ENCODE peak calls at places on chromosomes 12 and 14, in six cellular contexts. C is GM18507, E is AG08395, F is lower leg skin, D is HCT116, K is omental fat pad. T is an unnamed sample.

GRCh38 chr12:16524378-16524777 is 81.6 kb downstream of the LMO3 start:
- DNase-seq in C (no peak), D (peak), K (no peak), F (no peak), E (no peak), T (no peak)

GRCh38 chr14:99146991-99147740 is 124.8 kb downstream of the BCL11B start:
- DNase-seq in F (no peak), K (no peak), C (no peak), D (no peak), E (no peak), T (no peak)

GRCh38 chr14:101039031-101039754 is 135.7 kb upstream of the RTL1 start:
- DNase-seq in C (no peak), E (no peak), F (no peak), D (no peak), K (no peak), T (no peak)

GRCh38 chr14:59330455-59330854 is 134.7 kb downstream of the GPR135 start:
- DNase-seq in D (no peak), K (no peak), C (peak), E (no peak), F (no peak), T (peak)

GRCh38 chr14:79911762-79912161 is 299.5 kb downstream of the DIO2 start:
- DNase-seq in E (no peak), F (no peak), C (no peak), D (no peak), K (no peak), T (no peak)

GRCh38 chr12:64587447-64587846 is 22.8 kb upstream of the RASSF3 start:
- DNase-seq in F (no peak), D (no peak), C (no peak), K (no peak), E (no peak), T (no peak)

GRCh38 chr14:88727057-88727456 is 65.7 kb downstream of the EML5 start:
- DNase-seq in F (no peak), C (no peak), K (no peak), D (no peak), E (no peak), T (no peak)

GRCh38 chr12:117023998-117024960 is 74.9 kb downstream of the TESC start:
- DNase-seq in F (no peak), K (no peak), E (no peak), D (no peak), C (no peak), T (no peak)

GRCh38 chr12:118035194-118036041 is 18.9 kb downstream of the RFC5 start:
- DNase-seq in E (peak), D (no peak), K (no peak), C (no peak), F (no peak), T (peak)

GRCh38 chr12:68578765-68579164 is 31.9 kb upstream of the RAP1B start:
- DNase-seq in C (no peak), K (no peak), F (no peak), E (no peak), D (no peak), T (no peak)

GRCh38 chr14:85063747-85064146 is 466.2 kb upstream of the FLRT2 start:
- DNase-seq in E (no peak), K (no peak), D (no peak), C (no peak), F (no peak), T (no peak)

GRCh38 chr12:68610435-68611093 is at the start of gene RAP1B:
- DNase-seq in D (peak), F (peak), E (peak), C (peak), K (no peak), T (peak)

GRCh38 chr14:63542231-63542999 is 762 bp downstream of the PPP2R5E start:
- DNase-seq in E (peak), C (no peak), F (peak), K (no peak), D (no peak), T (no peak)

GRCh38 chr12:91982946-91983345 is 162.7 kb downstream of the BTG1 start:
- DNase-seq in C (no peak), F (no peak), D (no peak), K (no peak), E (no peak), T (no peak)

GRCh38 chr14:90049390-90049789 is 12.4 kb upstream of the KCNK13 start:
- DNase-seq in D (no peak), C (no peak), F (no peak), K (no peak), E (no peak), T (no peak)

GRCh38 chr12:114885501-114885900 is 201.5 kb upstream of the TBX3 start:
- DNase-seq in E (no peak), K (no peak), F (no peak), D (no peak), C (no peak), T (no peak)

GRCh38 chr14:50800032-50800431 is 30.9 kb downstream of the NIN start:
- DNase-seq in C (no peak), K (no peak), D (no peak), E (no peak), F (no peak), T (no peak)

GRCh38 chr14:46344327-46344937 is 307.1 kb downstream of the RPL10L start:
- DNase-seq in C (no peak), F (no peak), K (no peak), D (peak), E (no peak), T (peak)

GRCh38 chr14:60356921-60357550 is 108.0 kb downstream of the PPM1A start:
- DNase-seq in K (no peak), F (no peak), D (no peak), C (no peak), E (no peak), T (no peak)

GRCh38 chr12:50354908-50355307 is 41.5 kb downstream of the FAM186A start:
- DNase-seq in K (no peak), E (no peak), F (no peak), C (no peak), D (no peak), T (no peak)

GRCh38 chr12:26125451-26126339 is 858 bp upstream of the BHLHE41 start:
- DNase-seq in F (peak), D (peak), K (peak), E (peak), C (no peak), T (peak)

GRCh38 chr12:89414851-89415250 is 62.5 kb upstream of the DUSP6 start:
- DNase-seq in D (no peak), F (no peak), E (peak), K (no peak), C (no peak), T (no peak)

GRCh38 chr12:99121476-99121965 is 476.4 kb downstream of the APAF1 start:
- DNase-seq in K (no peak), C (no peak), F (no peak), D (no peak), E (no peak), T (no peak)

GRCh38 chr14:77970646-77971045 is 170.7 kb downstream of the ADCK1 start:
- DNase-seq in K (no peak), D (no peak), F (no peak), C (no peak), E (no peak), T (no peak)

GRCh38 chr14:75040497-75040896 is 10.8 kb downstream of the MLH3 start:
- DNase-seq in F (no peak), D (no peak), K (no peak), E (no peak), C (no peak), T (no peak)

GRCh38 chr14:31278883-31279282 is 71.3 kb upstream of the HECTD1 start:
- DNase-seq in E (no peak), D (no peak), F (no peak), K (no peak), C (no peak), T (no peak)